ENCODE peak calls at places on chromosomes 1 and 21, in ten cellular contexts. F is WTC11; A is CD14-positive monocyte; W is OCI-LY7; B is GM10248; Q is IMR-90; U is HFFc6; I is mammary epithelial cell; G is CD8-positive, alpha-beta T cell; J is GM13976. C is an unnamed sample.

GRCh38 chr1:118007391-118007790 is 77.9 kb downstream of the WDR3 start:
- DNase-seq in F (no peak), A (no peak), W (no peak), B (no peak), Q (no peak), U (no peak), I (no peak), G (no peak), J (no peak), C (no peak)

GRCh38 chr1:77540501-77541161 is 141.8 kb downstream of the ZZZ3 start:
- DNase-seq in F (no peak), A (no peak), W (no peak), B (peak; percentile 31), Q (peak; percentile 51), U (peak; percentile 83), I (peak; percentile 47), G (no peak), J (no peak), C (peak; percentile 45)

GRCh38 chr1:230208619-230209261 is 141.7 kb downstream of the GALNT2 start:
- DNase-seq in F (no peak), A (no peak), W (no peak), B (peak; percentile 55), Q (no peak), U (no peak), I (no peak), G (peak; percentile 30), J (peak; percentile 55), C (peak; percentile 55)

GRCh38 chr1:193538690-193539089 is 352.3 kb upstream of the B3GALT2 start:
- DNase-seq in F (no peak), A (no peak), W (no peak), B (no peak), Q (no peak), U (no peak), I (no peak), G (no peak), J (no peak), C (no peak)

GRCh38 chr1:217370757-217371156 is 260.1 kb downstream of the GPATCH2 start:
- DNase-seq in F (no peak), A (no peak), W (no peak), B (no peak), Q (no peak), U (no peak), I (no peak), G (no peak), J (no peak), C (no peak)

GRCh38 chr1:2862441-2863148 is 61.1 kb upstream of the TTC34 start:
- DNase-seq in F (no peak), A (no peak), W (no peak), B (no peak), Q (no peak), U (no peak), I (no peak), G (no peak), J (no peak), C (no peak)

GRCh38 chr1:10694274-10694632 is 102.2 kb downstream of the CASZ1 start:
- DNase-seq in F (no peak), A (no peak), W (peak; percentile 69), B (peak; percentile 86), Q (no peak), U (no peak), I (peak; percentile 47), G (peak; percentile 58), J (peak; percentile 88), C (peak; percentile 93)

GRCh38 chr1:193009501-193009900 is 49.7 kb downstream of the UCHL5 start:
- DNase-seq in F (no peak), A (no peak), W (no peak), B (no peak), Q (no peak), U (no peak), I (no peak), G (no peak), J (no peak), C (no peak)

GRCh38 chr1:198986041-198986440 is 347.2 kb downstream of the PTPRC start:
- DNase-seq in F (no peak), A (no peak), W (no peak), B (no peak), Q (no peak), U (no peak), I (no peak), G (no peak), J (no peak), C (no peak)

DNA sequence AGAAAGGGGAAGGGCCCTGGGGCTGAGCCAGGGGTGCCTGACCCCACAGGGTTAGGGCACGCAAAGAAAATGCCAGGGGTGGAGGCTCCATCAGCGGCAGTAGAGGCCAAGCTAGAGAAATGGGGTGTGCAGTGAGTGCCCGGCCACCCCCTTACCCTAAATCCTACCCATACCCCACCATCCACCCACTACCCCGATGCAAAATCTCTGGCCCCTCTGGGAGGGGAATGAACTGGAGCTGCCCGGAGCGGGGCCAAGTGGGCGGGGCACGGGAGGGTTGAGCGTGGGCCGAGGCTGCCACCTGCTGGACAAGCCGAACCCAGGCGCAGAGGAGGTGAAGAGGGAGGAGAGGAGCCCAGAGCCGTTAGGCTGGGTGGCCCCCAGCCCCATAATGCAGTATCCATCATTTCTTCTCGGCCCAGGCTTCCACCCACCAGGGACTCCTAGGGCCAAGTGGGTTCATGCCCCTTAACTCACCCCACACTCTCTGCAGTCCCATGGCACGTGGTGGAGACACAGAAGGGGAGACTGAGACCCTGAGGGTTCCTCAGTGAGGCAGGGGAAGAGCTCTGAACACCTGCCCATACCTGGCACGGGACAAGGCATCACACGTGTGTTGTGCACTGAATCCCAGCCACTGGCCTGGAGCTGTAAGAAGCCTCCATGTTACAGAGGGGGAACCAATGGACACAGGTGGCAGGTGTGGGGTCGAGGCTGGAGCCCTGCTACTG is 1.4 kb upstream of the C1QC start:
- DNase-seq in F (peak; percentile 90), A (peak; percentile 60), W (peak; percentile 64), B (peak; percentile 86), Q (peak; percentile 27), U (peak; percentile 25), I (peak; percentile 19), G (peak; percentile 68), J (peak; percentile 89), C (peak; percentile 86)
- TF ChIP-seq CTCF in F (peak; percentile 82), A (peak; percentile 85), W (peak; percentile 88), B (peak; percentile 91), Q (peak; percentile 86), U (peak; percentile 96), I (peak; percentile 93), G (peak; percentile 59), J (peak; percentile 93), C (peak; percentile 92)

GRCh38 chr21:37461494-37461893 is 94.9 kb downstream of the DYRK1A start:
- DNase-seq in F (no peak), A (no peak), W (no peak), B (peak; percentile 18), Q (peak; percentile 33), U (no peak), I (no peak), G (no peak), J (peak; percentile 32), C (peak; percentile 34)

GRCh38 chr21:37458669-37459276 is 92.2 kb downstream of the DYRK1A start:
- DNase-seq in F (no peak), A (no peak), W (no peak), B (no peak), Q (no peak), U (no peak), I (no peak), G (no peak), J (no peak), C (no peak)

GRCh38 chr21:37462087-37462861 is 95.7 kb downstream of the DYRK1A start:
- DNase-seq in F (no peak), A (no peak), W (no peak), B (no peak), Q (no peak), U (no peak), I (no peak), G (no peak), J (no peak), C (no peak)

GRCh38 chr21:37459575-37459974 is 93.0 kb downstream of the DYRK1A start:
- DNase-seq in F (no peak), A (no peak), W (no peak), B (no peak), Q (peak; percentile 69), U (peak; percentile 57), I (no peak), G (no peak), J (no peak), C (no peak)

GRCh38 chr21:37460196-37460595 is 93.6 kb downstream of the DYRK1A start:
- DNase-seq in F (peak; percentile 43), A (no peak), W (no peak), B (no peak), Q (no peak), U (no peak), I (no peak), G (no peak), J (no peak), C (no peak)
- TF ChIP-seq CTCF in F (no peak), A (no peak), W (peak; percentile 65), B (no peak), Q (peak; percentile 21), U (no peak), I (no peak), G (no peak), J (no peak), C (no peak)

DNA sequence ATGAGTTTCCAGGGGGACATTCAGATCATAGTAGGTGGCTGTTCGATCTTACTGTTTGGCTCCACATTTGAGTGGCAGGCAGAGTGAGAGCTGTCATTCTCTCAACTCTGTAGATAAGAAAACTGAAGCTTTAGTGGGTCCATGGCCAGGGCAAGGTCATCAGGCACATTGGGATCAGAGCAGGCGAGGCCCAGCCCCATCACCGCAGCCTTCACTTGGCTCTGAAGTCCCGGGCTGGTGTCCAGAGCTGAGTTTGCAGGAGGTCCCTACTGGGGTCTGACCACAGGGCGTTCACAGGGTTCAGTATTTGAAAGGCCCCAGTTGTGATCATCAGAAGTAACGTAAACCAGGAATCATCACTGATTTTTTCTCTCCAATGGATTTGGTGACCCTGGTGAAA is 76.7 kb downstream of the OBSCN start:
- DNase-seq in F (no peak), A (no peak), W (no peak), B (no peak), Q (no peak), U (no peak), I (no peak), G (no peak), J (no peak), C (no peak)
- TF ChIP-seq CTCF in F (no peak), A (no peak), W (no peak), B (no peak), Q (no peak), U (no peak), I (no peak), G (no peak), J (no peak), C (no peak)

GRCh38 chr1:224639426-224639975 is 23.4 kb downstream of the CNIH3 start:
- DNase-seq in F (no peak), A (no peak), W (no peak), B (no peak), Q (no peak), U (no peak), I (no peak), G (no peak), J (no peak), C (no peak)

GRCh38 chr1:224640587-224640986 is 24.5 kb downstream of the CNIH3 start:
- DNase-seq in F (no peak), A (no peak), W (no peak), B (no peak), Q (no peak), U (no peak), I (no peak), G (no peak), J (no peak), C (no peak)

GRCh38 chr1:224640018-224640417 is 23.9 kb downstream of the CNIH3 start:
- DNase-seq in F (no peak), A (no peak), W (no peak), B (no peak), Q (no peak), U (no peak), I (no peak), G (no peak), J (no peak), C (no peak)

GRCh38 chr1:224643653-224644052 is 27.5 kb downstream of the CNIH3 start:
- DNase-seq in F (peak; percentile 26), A (no peak), W (no peak), B (no peak), Q (no peak), U (no peak), I (no peak), G (no peak), J (no peak), C (no peak)

GRCh38 chr1:224641030-224641429 is 24.9 kb downstream of the CNIH3 start:
- DNase-seq in F (peak; percentile 69), A (no peak), W (peak; percentile 20), B (no peak), Q (no peak), U (no peak), I (no peak), G (no peak), J (no peak), C (no peak)
- TF ChIP-seq CTCF in F (no peak), A (no peak), W (peak; percentile 49), B (peak; percentile 12), Q (no peak), U (no peak), I (no peak), G (no peak), J (no peak), C (peak; percentile 17)

C was measured in GM13977.